ENCODE peak calls at places on chromosomes 6 and 20, in nine cellular contexts. X is uterus, H is A549, N is mammary epithelial cell, I is aorta, G is IMR-90, Q is astrocyte, O is breast epithelium, P is adrenal gland. B is an unnamed sample.

GRCh38 chr20:35828434-35828833 is 56.6 kb downstream of the PHF20 start:
- DNase-seq in X (no peak), H (no peak), N (no peak), I (no peak), G (no peak), Q (no peak), O (no peak), P (peak; percentile 32), B (no peak)

GRCh38 chr20:49318430-49319203 is 40.8 kb upstream of the ZNFX1 start:
- DNase-seq in X (no peak), H (no peak), N (no peak), I (no peak), G (no peak), Q (no peak), O (no peak), P (no peak), B (peak; percentile 11)

GRCh38 chr6:64293298-64293697 is 657.7 kb downstream of the PHF3 start:
- DNase-seq in X (no peak), H (no peak), N (no peak), I (no peak), G (peak; percentile 57), Q (no peak), O (no peak), P (no peak), B (no peak)

GRCh38 chr6:106574729-106575458 is 54.4 kb downstream of the RTN4IP1 start:
- DNase-seq in X (no peak), H (no peak), N (peak; percentile 48), I (peak; percentile 50), G (peak; percentile 70), Q (peak; percentile 84), O (no peak), P (peak; percentile 89), B (no peak)

GRCh38 chr6:152874267-152874666 is 108.6 kb downstream of the FBXO5 start:
- DNase-seq in X (no peak), H (no peak), N (no peak), I (no peak), G (no peak), Q (no peak), O (no peak), P (no peak), B (no peak)

GRCh38 chr20:29497261-29497671 is 1760.2 kb upstream of the DEFB115 start:
- DNase-seq in X (no peak), H (no peak), N (no peak), I (peak; percentile 41), G (no peak), Q (no peak), O (no peak), P (no peak), B (peak; percentile 49)

GRCh38 chr20:62487564-62488086 is 11.8 kb upstream of the GATA5 start:
- DNase-seq in X (no peak), H (no peak), N (no peak), I (no peak), G (no peak), Q (no peak), O (no peak), P (peak; percentile 74), B (no peak)

GRCh38 chr6:138162104-138162946 is 586 bp downstream of the ARFGEF3 start:
- DNase-seq in X (no peak), H (peak; percentile 10), N (no peak), I (peak; percentile 50), G (no peak), Q (no peak), O (peak; percentile 57), P (no peak), B (no peak)

GRCh38 chr6:110561016-110561396 is 84.6 kb upstream of the SLC22A16 start:
- DNase-seq in X (no peak), H (no peak), N (no peak), I (no peak), G (no peak), Q (no peak), O (no peak), P (no peak), B (no peak)

GRCh38 chr6:129120856-129121255 is 237.9 kb downstream of the LAMA2 start:
- DNase-seq in X (no peak), H (no peak), N (no peak), I (no peak), G (no peak), Q (no peak), O (no peak), P (no peak), B (no peak)

GRCh38 chr20:18094191-18094590 is 36.5 kb upstream of the OVOL2 start:
- DNase-seq in X (no peak), H (no peak), N (no peak), I (no peak), G (no peak), Q (no peak), O (no peak), P (no peak), B (no peak)

GRCh38 chr20:51678041-51678697 is 90.0 kb downstream of the ATP9A start:
- DNase-seq in X (no peak), H (no peak), N (no peak), I (no peak), G (no peak), Q (peak; percentile 12), O (no peak), P (no peak), B (no peak)

GRCh38 chr6:3843379-3844096 is 5.6 kb upstream of the FAM50B start:
- DNase-seq in X (no peak), H (no peak), N (no peak), I (no peak), G (no peak), Q (peak; percentile 54), O (no peak), P (no peak), B (no peak)

GRCh38 chr6:145009691-145010090 is 724.6 kb downstream of the UTRN start:
- DNase-seq in X (no peak), H (no peak), N (no peak), I (no peak), G (peak; percentile 37), Q (no peak), O (no peak), P (no peak), B (no peak)

GRCh38 chr6:95967594-95967993 is 48.2 kb upstream of the FUT9 start:
- DNase-seq in X (no peak), H (no peak), N (no peak), I (no peak), G (no peak), Q (no peak), O (no peak), P (no peak), B (no peak)
- H3K4me3 ChIP-seq in X (no peak overlapping the region), H (no peak overlapping the region), N (no peak overlapping the region), I (no peak overlapping the region), G (no peak overlapping the region), Q (no peak overlapping the region), O (no peak overlapping the region), P (no peak overlapping the region), B (no peak overlapping the region)

GRCh38 chr6:116015560-116015959 is 45.1 kb downstream of the FRK start:
- DNase-seq in X (no peak), H (no peak), N (no peak), I (no peak), G (no peak), Q (no peak), O (no peak), P (no peak), B (no peak)

GRCh38 chr6:116015983-116016382 is 44.7 kb downstream of the FRK start:
- DNase-seq in X (no peak), H (no peak), N (no peak), I (no peak), G (no peak), Q (no peak), O (no peak), P (no peak), B (no peak)

GRCh38 chr6:116018976-116019375 is 41.7 kb downstream of the FRK start:
- DNase-seq in X (no peak), H (no peak), N (no peak), I (no peak), G (peak; percentile 33), Q (peak; percentile 41), O (no peak), P (no peak), B (no peak)

GRCh38 chr6:116017546-116018276 is 43.0 kb downstream of the FRK start:
- DNase-seq in X (no peak), H (no peak), N (peak; percentile 64), I (no peak), G (no peak), Q (no peak), O (no peak), P (no peak), B (no peak)

DNA sequence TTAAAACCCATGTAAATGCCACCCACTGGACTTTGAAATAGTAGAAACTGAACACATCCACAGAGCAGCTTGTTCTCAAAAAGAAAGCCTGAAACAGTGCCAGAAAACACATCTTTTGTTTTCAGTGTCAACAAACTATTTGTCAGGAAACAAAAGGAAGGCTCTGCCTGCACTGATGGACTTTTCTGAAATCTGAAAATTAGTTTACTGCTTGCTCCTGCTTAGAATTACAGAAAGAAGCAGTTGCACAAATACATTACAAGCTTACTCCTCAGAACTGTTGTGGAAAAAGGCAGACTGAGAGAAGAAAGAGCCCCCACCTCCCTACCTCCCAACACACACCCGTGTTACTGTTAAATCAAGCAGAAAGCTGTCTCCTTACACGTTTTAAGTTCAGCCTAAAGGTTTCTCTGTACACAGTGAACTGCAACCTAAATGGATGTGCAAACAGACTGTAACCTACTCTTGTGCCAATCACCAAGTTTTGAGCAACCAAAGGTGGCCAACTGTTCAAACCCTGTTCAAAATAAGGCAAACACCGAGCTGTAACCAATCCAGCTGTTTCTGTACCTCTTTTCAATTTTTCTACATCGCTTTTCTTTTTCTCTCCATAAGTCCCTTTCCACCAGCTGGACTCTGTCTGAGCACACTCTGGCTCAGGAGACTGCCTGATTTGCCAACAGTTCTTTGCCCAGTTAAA is 43.7 kb downstream of the FRK start:
- DNase-seq in X (no peak), H (no peak), N (no peak), I (no peak), G (peak; percentile 55), Q (no peak), O (no peak), P (no peak), B (no peak)
- H3K27ac ChIP-seq in X (no peak overlapping the region), H (peak overlapping the region; percentile 74), N (peak overlapping the region; percentile 50), I (peak overlapping the region; percentile 47), G (peak overlapping the region; percentile 74), Q (no peak overlapping the region), O (peak overlapping the region; percentile 30), P (no peak overlapping the region), B (no peak overlapping the region)

DNA sequence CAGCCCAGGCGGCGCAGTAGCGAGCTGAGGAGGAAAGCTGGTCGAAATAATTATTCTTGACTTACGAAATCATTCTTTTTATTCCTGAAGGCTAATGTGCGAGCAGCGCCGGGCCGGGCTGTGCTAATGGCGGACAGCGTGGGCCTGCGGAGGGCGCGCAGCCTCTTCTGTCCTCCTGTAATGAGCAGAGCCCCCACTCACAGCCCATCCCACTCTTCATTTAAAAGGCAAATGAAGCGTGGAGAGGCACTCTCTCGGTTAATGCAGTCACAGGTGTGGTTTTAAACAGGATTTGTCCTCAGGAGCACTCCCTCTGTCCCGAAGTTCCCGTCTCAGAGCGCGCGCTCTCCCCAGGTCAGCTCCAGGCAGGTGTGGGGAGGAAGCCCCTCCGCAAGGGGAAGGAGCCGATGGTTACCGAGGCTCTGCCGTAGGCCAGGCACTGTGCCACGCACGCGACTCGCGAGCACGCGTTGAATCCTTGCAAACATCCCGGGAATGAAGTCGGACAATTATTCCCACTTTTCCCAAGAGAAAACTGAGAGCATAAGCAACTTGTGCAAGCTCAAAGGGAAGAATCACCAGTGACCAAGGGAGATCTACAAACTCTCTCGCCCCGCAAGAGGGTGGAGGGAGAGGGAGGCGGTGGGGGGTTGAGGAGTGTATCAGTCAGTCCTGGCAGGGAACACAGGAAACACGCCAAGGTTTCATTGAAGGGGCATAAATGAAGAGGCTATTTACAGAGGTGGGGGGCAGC is 35.5 kb upstream of the ZFAND3 start:
- DNase-seq in X (peak; percentile 42), H (no peak), N (no peak), I (no peak), G (no peak), Q (no peak), O (no peak), P (no peak), B (no peak)
- H3K4me3 ChIP-seq in X (peak overlapping the region; percentile 49), H (no peak overlapping the region), N (peak overlapping the region; percentile 34), I (peak overlapping the region; percentile 48), G (no peak overlapping the region), Q (peak overlapping the region; percentile 54), O (peak overlapping the region; percentile 40), P (no peak overlapping the region), B (peak overlapping the region; percentile 36)

GRCh38 chr6:12386816-12387215 is 96.7 kb downstream of the EDN1 start:
- DNase-seq in X (no peak), H (no peak), N (no peak), I (no peak), G (no peak), Q (peak; percentile 29), O (no peak), P (no peak), B (no peak)
- H3K27ac ChIP-seq in X (no peak overlapping the region), H (peak overlapping the region; percentile 49), N (no peak overlapping the region), I (no peak overlapping the region), G (no peak overlapping the region), Q (no peak overlapping the region), O (no peak overlapping the region), P (no peak overlapping the region), B (no peak overlapping the region)